ENCODE peak calls at places on chromosomes 2 and 18, in nine cellular contexts. One of them, this sample, is unnamed.

GRCh38 chr2:20225294-20226151 is 593 bp upstream of the SDC1 start:
- DNase-seq in neural crest cell: peak; percentile 63
- DNase-seq in AML-193: no peak
- DNase-seq in ACHN: peak; percentile 76
- DNase-seq in NCI-H1092: peak; percentile 36
- DNase-seq in IMR-90: peak; percentile 50
- DNase-seq in NCI-H1436 treated with DMSO at 0.1 percent for 48 hours: no peak
- DNase-seq in pons: no peak
- DNase-seq in adipocyte: peak; percentile 77
- DNase-seq in this sample: peak; percentile 41

GRCh38 chr2:168155680-168156079 is 91.7 kb downstream of the STK39 start:
- DNase-seq in neural crest cell: no peak
- DNase-seq in AML-193: no peak
- DNase-seq in ACHN: no peak
- DNase-seq in NCI-H1092: no peak
- DNase-seq in IMR-90: peak; percentile 42
- DNase-seq in NCI-H1436 treated with DMSO at 0.1 percent for 48 hours: no peak
- DNase-seq in pons: no peak
- DNase-seq in adipocyte: no peak
- DNase-seq in this sample: no peak

GRCh38 chr18:76495435-76496199 is 575 bp upstream of the ZNF516 start:
- DNase-seq in neural crest cell: peak; percentile 52
- DNase-seq in AML-193: no peak
- DNase-seq in ACHN: peak; percentile 51
- DNase-seq in NCI-H1092: peak; percentile 42
- DNase-seq in IMR-90: peak; percentile 65
- DNase-seq in NCI-H1436 treated with DMSO at 0.1 percent for 48 hours: no peak
- DNase-seq in pons: no peak
- DNase-seq in adipocyte: peak; percentile 64
- DNase-seq in this sample: peak; percentile 39

GRCh38 chr2:159600752-159601151 is 15.6 kb downstream of the BAZ2B start:
- DNase-seq in neural crest cell: no peak
- DNase-seq in AML-193: no peak
- DNase-seq in ACHN: peak; percentile 41
- DNase-seq in NCI-H1092: no peak
- DNase-seq in IMR-90: peak; percentile 74
- DNase-seq in NCI-H1436 treated with DMSO at 0.1 percent for 48 hours: no peak
- DNase-seq in pons: no peak
- DNase-seq in adipocyte: peak; percentile 26
- DNase-seq in this sample: peak; percentile 38

GRCh38 chr2:238162516-238163441 is 4.0 kb downstream of the ERFE start:
- DNase-seq in neural crest cell: no peak
- DNase-seq in AML-193: no peak
- DNase-seq in ACHN: peak; percentile 57
- DNase-seq in NCI-H1092: no peak
- DNase-seq in IMR-90: no peak
- DNase-seq in NCI-H1436 treated with DMSO at 0.1 percent for 48 hours: no peak
- DNase-seq in pons: no peak
- DNase-seq in adipocyte: no peak
- DNase-seq in this sample: no peak

GRCh38 chr2:38017836-38018235 is 58.1 kb downstream of the CYP1B1 start:
- DNase-seq in neural crest cell: no peak
- DNase-seq in AML-193: no peak
- DNase-seq in ACHN: no peak
- DNase-seq in NCI-H1092: no peak
- DNase-seq in IMR-90: no peak
- DNase-seq in NCI-H1436 treated with DMSO at 0.1 percent for 48 hours: no peak
- DNase-seq in pons: no peak
- DNase-seq in adipocyte: no peak
- DNase-seq in this sample: no peak

GRCh38 chr2:66579494-66579893 is 144.6 kb downstream of the MEIS1 start:
- DNase-seq in neural crest cell: no peak
- DNase-seq in AML-193: no peak
- DNase-seq in ACHN: no peak
- DNase-seq in NCI-H1092: no peak
- DNase-seq in IMR-90: no peak
- DNase-seq in NCI-H1436 treated with DMSO at 0.1 percent for 48 hours: no peak
- DNase-seq in pons: no peak
- DNase-seq in adipocyte: no peak
- DNase-seq in this sample: no peak

GRCh38 chr2:138649571-138649970 is 130.6 kb downstream of the NXPH2 start:
- DNase-seq in neural crest cell: no peak
- DNase-seq in AML-193: no peak
- DNase-seq in ACHN: no peak
- DNase-seq in NCI-H1092: no peak
- DNase-seq in IMR-90: no peak
- DNase-seq in NCI-H1436 treated with DMSO at 0.1 percent for 48 hours: no peak
- DNase-seq in pons: no peak
- DNase-seq in adipocyte: no peak
- DNase-seq in this sample: no peak

GRCh38 chr2:189305291-189305943 is 125.9 kb upstream of the COL5A2 start:
- DNase-seq in neural crest cell: no peak
- DNase-seq in AML-193: no peak
- DNase-seq in ACHN: no peak
- DNase-seq in NCI-H1092: no peak
- DNase-seq in IMR-90: peak; percentile 68
- DNase-seq in NCI-H1436 treated with DMSO at 0.1 percent for 48 hours: no peak
- DNase-seq in pons: no peak
- DNase-seq in adipocyte: no peak
- DNase-seq in this sample: peak; percentile 53

GRCh38 chr2:170215019-170215418 is 37.1 kb downstream of the MYO3B start:
- DNase-seq in neural crest cell: no peak
- DNase-seq in AML-193: no peak
- DNase-seq in ACHN: no peak
- DNase-seq in NCI-H1092: no peak
- DNase-seq in IMR-90: no peak
- DNase-seq in NCI-H1436 treated with DMSO at 0.1 percent for 48 hours: no peak
- DNase-seq in pons: no peak
- DNase-seq in adipocyte: no peak
- DNase-seq in this sample: no peak